ENCODE peak calls at places on chromosome 19, in nine cellular contexts. J is vagina, R is heart left ventricle, L is lower lobe of right lung, E is ascending aorta, Y is foreskin keratinocyte, Q is heart right ventricle, X is RWPE1, Z is cardiac muscle cell. M is an unnamed sample.

GRCh38 chr19:41998246-41999020 is 4.4 kb upstream of the ATP1A3 start:
- DNase-seq in J (no peak), Q (no peak), L (no peak), Y (no peak), R (no peak), X (peak; percentile 42), E (no peak), Z (peak; percentile 45), M (peak; percentile 41)

GRCh38 chr19:24062222-24062621 is 24.8 kb upstream of the ZNF254 start:
- DNase-seq in J (no peak), R (no peak), L (no peak), Z (no peak), X (no peak), E (no peak), Y (no peak), Q (no peak), M (no peak)

GRCh38 chr19:45141203-45141900 is 19.4 kb downstream of the NKPD1 start:
- DNase-seq in L (no peak), X (no peak), Z (no peak), Y (no peak), E (no peak), R (no peak), J (no peak), Q (no peak), M (no peak)

GRCh38 chr19:18529782-18530181 is 7.9 kb upstream of the ELL start:
- DNase-seq in J (no peak), X (no peak), Z (no peak), Y (peak; percentile 3), E (no peak), L (no peak), Q (no peak), R (no peak), M (no peak)

GRCh38 chr19:34662919-34663318 is 14.0 kb downstream of the SCGB2B2 start:
- DNase-seq in J (no peak), Z (peak; percentile 17), Y (no peak), R (no peak), L (no peak), E (no peak), Q (no peak), X (peak; percentile 13), M (no peak)

GRCh38 chr19:50435221-50435620 is 2.5 kb downstream of the MYBPC2 start:
- DNase-seq in Q (no peak), Y (no peak), L (no peak), E (no peak), J (no peak), X (no peak), Z (no peak), R (no peak), M (no peak)

GRCh38 chr19:36136975-36137686 is 2.7 kb upstream of the CAPNS1 start:
- DNase-seq in R (peak; percentile 60), Q (peak; percentile 63), Z (peak; percentile 51), X (peak; percentile 91), L (peak; percentile 72), Y (peak; percentile 91), J (no peak), E (peak; percentile 33), M (no peak)

GRCh38 chr19:58265100-58265499 is 13.7 kb upstream of the ZNF8 start:
- DNase-seq in L (no peak), Q (no peak), E (no peak), Y (no peak), Z (no peak), J (no peak), R (no peak), X (no peak), M (no peak)

GRCh38 chr19:52527954-52528326 is 472 bp downstream of the ZNF808 start:
- DNase-seq in L (peak; percentile 50), E (no peak), J (no peak), Q (no peak), Y (no peak), X (no peak), Z (peak; percentile 5), R (peak; percentile 12), M (no peak)

GRCh38 chr19:2431318-2432055 is 4.1 kb upstream of the TIMM13 start:
- DNase-seq in Q (no peak), R (no peak), Z (no peak), J (no peak), Y (no peak), E (no peak), L (no peak), X (no peak), M (no peak)

GRCh38 chr19:33831835-33832234 is 35.2 kb downstream of the KCTD15 start:
- DNase-seq in Q (no peak), Y (no peak), J (no peak), E (no peak), R (no peak), X (no peak), L (no peak), Z (no peak), M (no peak)

GRCh38 chr19:50602089-50602422 is 33.8 kb upstream of the LRRC4B start:
- DNase-seq in L (no peak), Q (no peak), J (no peak), Y (no peak), R (no peak), Z (no peak), E (no peak), X (no peak), M (no peak)

GRCh38 chr19:35983177-35983576 is 11.8 kb upstream of the SDHAF1 start:
- DNase-seq in L (no peak), Z (no peak), Q (no peak), E (no peak), R (no peak), X (no peak), Y (no peak), J (no peak), M (no peak)

GRCh38 chr19:32749361-32749760 is 29.8 kb downstream of the TDRD12 start:
- DNase-seq in J (no peak), Y (no peak), L (no peak), Q (no peak), Z (no peak), X (no peak), R (no peak), E (no peak), M (no peak)

GRCh38 chr19:32750441-32751055 is 31.0 kb downstream of the TDRD12 start:
- DNase-seq in E (no peak), Q (no peak), R (no peak), L (no peak), X (no peak), Z (peak; percentile 2), J (no peak), Y (no peak), M (no peak)

GRCh38 chr19:32751066-32751465 is 31.5 kb downstream of the TDRD12 start:
- DNase-seq in R (no peak), Q (no peak), E (no peak), Y (no peak), J (no peak), Z (no peak), L (no peak), X (no peak), M (no peak)

GRCh38 chr19:32748948-32749347 is 29.4 kb downstream of the TDRD12 start:
- DNase-seq in Q (no peak), J (no peak), Z (no peak), E (no peak), R (no peak), L (no peak), X (no peak), Y (no peak), M (no peak)

GRCh38 chr19:32748497-32748896 is 28.9 kb downstream of the TDRD12 start:
- DNase-seq in Q (no peak), E (no peak), X (no peak), L (no peak), Y (no peak), R (no peak), J (no peak), Z (no peak), M (no peak)
- TF ChIP-seq CTCF in Q (no peak), E (no peak), X (no peak), L (no peak), Y (peak; percentile 26), R (no peak), J (no peak), Z (peak; percentile 2), M (no peak)

DNA sequence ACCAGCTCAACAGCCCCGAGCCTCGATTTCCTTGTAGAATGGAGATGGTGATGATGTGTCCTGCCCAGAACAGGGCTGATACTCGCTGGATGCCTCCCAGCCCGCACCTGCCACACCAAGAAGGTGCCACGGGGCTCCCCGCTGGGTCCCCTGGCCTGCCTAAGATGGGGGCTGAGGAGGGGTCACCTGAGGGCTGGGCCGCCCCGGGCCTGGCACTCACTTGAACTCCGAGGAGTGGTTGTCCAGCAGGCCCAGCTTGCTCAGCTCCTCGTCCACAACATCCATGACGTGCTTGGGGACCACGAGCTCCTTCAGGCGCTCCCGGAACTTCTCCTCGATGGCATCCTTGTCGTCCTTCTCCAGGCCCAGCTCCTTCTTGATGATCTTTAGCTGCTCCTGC is 14.4 kb downstream of the LONP1 start:
- DNase-seq in E (no peak), L (no peak), J (no peak), Y (no peak), Z (no peak), X (no peak), R (no peak), Q (no peak), M (no peak)
- H3K27ac ChIP-seq in E (no peak overlapping the region), L (no peak overlapping the region), J (no peak overlapping the region), Y (no peak overlapping the region), Z (no peak overlapping the region), X (no peak overlapping the region), R (no peak overlapping the region), Q (no peak overlapping the region), M (no peak overlapping the region)

DNA sequence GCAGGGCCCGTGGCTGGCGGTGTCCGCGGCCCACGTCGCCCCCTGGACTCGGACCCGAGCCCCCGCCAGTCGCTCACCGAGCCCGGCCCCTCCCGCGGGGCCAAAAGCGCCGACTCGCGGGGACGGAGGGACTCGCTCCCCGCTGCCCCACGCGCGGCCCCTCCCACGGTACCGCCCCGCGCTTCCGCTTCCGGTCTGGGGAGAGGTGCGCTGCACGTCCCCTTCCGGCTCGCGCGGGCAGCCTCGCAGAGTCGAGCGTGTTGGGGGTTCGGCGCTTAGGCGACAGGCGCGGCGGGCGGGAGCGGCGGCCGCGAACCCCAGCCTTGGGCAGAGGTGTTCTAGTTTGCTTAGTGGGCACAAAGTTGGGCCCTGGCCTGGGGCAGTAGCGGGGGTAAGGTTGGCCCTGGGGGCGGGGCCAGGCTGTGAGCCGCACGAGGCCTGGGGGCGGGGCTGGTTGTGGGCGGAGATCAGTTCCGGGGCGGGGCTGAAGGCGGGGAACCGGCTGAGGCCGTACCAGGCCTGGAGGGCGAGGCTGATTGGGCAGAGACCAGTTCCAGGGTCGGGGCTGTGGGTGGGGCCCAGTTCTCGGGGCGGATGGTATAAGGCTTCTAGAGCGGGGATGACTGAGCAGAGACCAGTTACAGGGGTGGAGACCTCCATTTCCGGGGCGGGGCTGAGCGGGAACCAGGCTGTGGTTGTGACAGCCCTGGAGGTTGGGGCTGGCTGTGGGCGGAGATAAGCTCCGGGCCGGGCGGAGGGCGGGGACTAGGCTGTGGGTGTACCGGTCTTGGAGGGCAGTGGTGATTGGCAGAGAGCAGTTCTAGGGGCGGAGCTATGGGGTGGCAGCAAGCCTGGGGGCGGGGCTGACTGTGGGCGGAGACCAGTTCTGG is at the start of the genes MBD3L1 and ZNF558:
- DNase-seq in E (peak; percentile 99), Z (peak; percentile 99), J (peak; percentile 98), L (peak; percentile 99), Q (peak; percentile 99), Y (peak; percentile 96), X (peak; percentile 96), R (peak; percentile 99), M (peak; percentile 100)
- TF ChIP-seq CTCF in E (peak; percentile 49), Z (peak; percentile 33), J (no peak), L (peak; percentile 59), Q (no peak), Y (peak; percentile 41), X (peak; percentile 47), R (no peak), M (no peak)

DNA sequence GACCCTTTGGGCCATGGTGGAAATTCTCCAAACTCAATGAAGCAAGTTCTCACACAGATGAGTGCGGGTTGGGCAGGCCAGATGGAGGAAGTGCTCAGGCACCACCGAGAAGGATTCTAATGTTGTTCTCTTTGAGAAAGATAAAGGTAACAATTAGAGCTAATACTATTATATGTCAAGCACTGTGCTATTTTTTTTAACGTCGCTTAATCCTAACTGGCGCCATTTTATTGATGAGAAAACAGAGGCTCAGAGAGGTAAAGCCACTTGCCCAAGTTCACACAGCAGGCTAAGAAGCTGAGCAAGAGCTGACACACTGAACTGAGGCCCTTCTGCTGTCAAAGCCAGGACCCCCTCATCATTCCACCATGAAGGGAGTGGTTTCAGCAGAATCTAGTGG is 1.0 kb downstream of the FBL start:
- DNase-seq in L (no peak), R (no peak), Q (no peak), X (no peak), E (no peak), J (no peak), Z (no peak), Y (no peak), M (no peak)
- H3K27ac ChIP-seq in L (no peak overlapping the region), R (no peak overlapping the region), Q (no peak overlapping the region), X (peak overlapping the region; percentile 66), E (no peak overlapping the region), J (peak overlapping the region; percentile 85), Z (no peak overlapping the region), Y (peak overlapping the region; percentile 78), M (no peak overlapping the region)

M was measured in coronary artery.